ENCODE peak calls at places on chromosomes 7 and 10, in seven cellular contexts. F, P, G, A, T, X and E are unnamed samples.

GRCh38 chr7:39587393-39587792 is 21.2 kb downstream of the YAE1 start:
- DNase-seq in T (no peak), X (no peak), G (no peak), A (peak), P (no peak), F (peak), E (peak)

GRCh38 chr10:100346351-100346764 is 675 bp upstream of the SCD start:
- DNase-seq in X (peak), A (peak), P (peak), T (peak), F (peak), G (peak), E (peak)

GRCh38 chr7:93476491-93477344 is 97.8 kb downstream of the CALCR start:
- DNase-seq in X (no peak), G (no peak), T (no peak), P (no peak), A (no peak), F (no peak), E (peak)

GRCh38 chr10:68982389-68982788 is 6.2 kb upstream of the KIFBP start:
- DNase-seq in X (no peak), F (no peak), A (no peak), G (no peak), P (no peak), T (no peak), E (no peak)

GRCh38 chr10:71603190-71603589 is 116.4 kb downstream of the C10orf105 start:
- DNase-seq in G (no peak), P (no peak), X (no peak), T (peak), F (no peak), A (no peak), E (no peak)

GRCh38 chr10:35789996-35790395 is 147.9 kb upstream of the FZD8 start:
- DNase-seq in A (peak), T (no peak), G (no peak), X (no peak), F (peak), P (no peak), E (peak)

GRCh38 chr7:8260871-8261707 is 878 bp downstream of the ICA1 start:
- DNase-seq in T (peak), F (no peak), P (peak), A (no peak), G (peak), X (peak), E (peak)

GRCh38 chr10:29240991-29241660 is 47.7 kb upstream of the LYZL1 start:
- DNase-seq in T (no peak), X (no peak), F (no peak), A (no peak), P (no peak), G (no peak), E (no peak)

GRCh38 chr7:70414368-70414767 is 717.6 kb upstream of the GALNT17 start:
- DNase-seq in P (no peak), F (no peak), G (no peak), T (no peak), A (no peak), X (no peak), E (no peak)

GRCh38 chr7:51045319-51046102 is 262.8 kb upstream of the GRB10 start:
- DNase-seq in X (peak), G (no peak), P (no peak), F (peak), A (peak), T (no peak), E (peak)

GRCh38 chr7:141541375-141541774 is 9.8 kb upstream of the AGK start:
- DNase-seq in X (peak), G (no peak), A (no peak), F (no peak), P (no peak), T (no peak), E (no peak)

GRCh38 chr10:62049815-62050626 is 148.5 kb downstream of the ARID5B start:
- DNase-seq in A (peak), F (peak), G (no peak), X (no peak), P (peak), T (no peak), E (no peak)

GRCh38 chr10:67648613-67649229 is 47.3 kb downstream of the CTNNA3 start:
- DNase-seq in T (no peak), A (no peak), P (no peak), F (no peak), G (no peak), X (no peak), E (no peak)
- H3K4me3 ChIP-seq in T (no peak), A (no peak), P (no peak), F (no peak), G (no peak), X (no peak), E (no peak)

DNA sequence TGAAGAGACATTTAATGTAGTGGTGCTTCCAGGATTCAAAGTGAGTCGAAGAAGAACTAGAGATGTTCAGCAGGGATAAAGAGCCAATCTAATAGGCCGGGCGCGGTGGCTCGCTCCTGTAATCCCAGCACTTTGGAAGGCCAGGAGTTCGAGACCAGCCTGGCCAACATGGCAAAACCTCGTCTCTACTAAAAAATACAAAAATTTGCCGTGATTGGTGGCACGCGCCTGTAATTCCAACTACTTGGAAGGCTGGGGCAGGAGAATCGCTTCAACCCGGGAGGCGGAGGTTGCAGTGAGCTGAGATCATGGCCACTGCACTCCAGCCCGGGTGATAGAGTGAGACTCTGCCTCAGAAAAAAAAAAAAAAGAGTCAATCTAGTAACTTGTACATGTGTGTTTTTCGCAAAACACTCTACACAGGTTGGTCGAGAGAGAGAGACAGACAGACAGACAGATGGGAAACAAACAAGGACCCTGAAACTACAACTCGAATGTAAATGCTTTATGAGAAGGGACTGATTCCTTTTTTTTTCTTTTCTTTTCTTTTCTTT is 775 bp downstream of the ABCB8 start:
- DNase-seq in T (no peak), X (no peak), F (peak), G (no peak), A (no peak), P (no peak), E (no peak)
- TF ChIP-seq CTCF in T (no peak), X (no peak), F (no peak), G (no peak), A (no peak), P (no peak), E (no peak)

GRCh38 chr10:13830385-13830784 is 243.6 kb downstream of the PRPF18 start:
- DNase-seq in A (no peak), X (no peak), P (no peak), G (no peak), F (no peak), T (no peak), E (no peak)
- H3K4me3 ChIP-seq in A (no peak), X (no peak), P (no peak), G (no peak), F (no peak), T (no peak), E (no peak)

DNA sequence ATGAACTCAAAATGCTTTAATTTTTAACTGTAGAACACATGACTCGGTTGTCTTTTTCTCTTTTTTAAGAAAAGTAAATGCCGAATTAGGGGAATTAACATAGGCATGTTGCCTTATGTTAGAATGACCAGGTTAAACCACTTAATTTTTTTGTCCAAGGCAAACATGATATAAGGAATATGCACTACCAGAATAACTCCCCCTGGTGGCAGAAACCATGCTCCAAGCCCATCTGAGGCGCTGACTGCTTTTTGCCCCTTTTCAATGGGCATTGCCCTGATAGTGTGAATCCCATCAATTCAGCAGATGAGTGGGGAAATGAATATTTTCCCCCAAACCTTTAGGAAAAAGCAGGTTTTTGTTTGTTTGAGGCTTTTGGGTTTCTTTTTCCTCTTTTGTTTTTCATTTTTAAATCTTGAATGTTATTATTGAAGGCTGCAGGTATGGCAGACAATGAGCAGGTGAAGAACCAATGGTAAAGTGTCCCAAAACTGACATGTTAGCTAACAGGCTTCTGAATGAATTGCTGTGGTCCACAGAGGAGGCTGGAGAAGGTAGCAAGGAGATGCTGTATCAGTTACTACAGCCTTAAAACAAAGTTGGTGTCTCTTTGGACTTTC is 284.3 kb downstream of the SORCS3 start:
- DNase-seq in P (peak), T (peak), X (peak), F (peak), A (peak), G (peak), E (peak)
- TF ChIP-seq CTCF in P (peak), T (peak), X (peak), F (peak), A (peak), G (peak), E (peak)

GRCh38 chr10:119736220-119736619 is 10.4 kb downstream of the INPP5F start:
- DNase-seq in T (no peak), X (no peak), F (no peak), P (no peak), G (no peak), A (no peak), E (no peak)

GRCh38 chr10:119737827-119738226 is 12.0 kb downstream of the INPP5F start:
- DNase-seq in T (peak), G (no peak), P (peak), X (peak), A (peak), F (peak), E (peak)

GRCh38 chr10:119737039-119737663 is 11.3 kb downstream of the INPP5F start:
- DNase-seq in A (no peak), F (no peak), X (no peak), T (no peak), P (no peak), G (no peak), E (no peak)

GRCh38 chr10:119734396-119735332 is 8.8 kb downstream of the INPP5F start:
- DNase-seq in A (peak), T (no peak), G (no peak), F (peak), X (no peak), P (peak), E (peak)

DNA sequence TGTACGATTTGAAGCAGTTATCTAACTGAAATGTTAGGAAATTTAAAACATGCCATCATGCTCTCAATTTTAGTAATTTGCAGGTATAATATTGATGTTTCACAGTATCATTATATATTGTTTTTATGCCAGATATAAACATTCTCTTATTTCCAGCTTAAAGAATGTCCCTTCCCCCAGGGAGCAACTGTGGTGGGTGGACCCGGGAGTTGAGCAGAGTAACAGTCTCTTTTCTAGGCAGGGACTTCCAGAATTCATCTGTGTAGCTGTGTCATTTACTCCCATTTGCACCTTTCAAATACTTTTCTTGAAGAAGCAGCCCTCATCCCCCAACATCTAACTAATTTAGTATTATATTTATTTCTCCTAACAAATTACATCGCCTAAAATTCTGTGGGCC is 9.6 kb downstream of the INPP5F start:
- DNase-seq in F (no peak), X (no peak), G (no peak), P (no peak), A (no peak), T (no peak), E (no peak)
- H3K4me3 ChIP-seq in F (no peak), X (no peak), G (no peak), P (no peak), A (no peak), T (no peak), E (no peak)

GRCh38 chr10:14801693-14802092 is 27.0 kb upstream of the FAM107B start:
- DNase-seq in T (no peak), F (no peak), X (no peak), A (peak), P (peak), G (no peak), E (no peak)
- TF ChIP-seq CTCF in T (no peak), F (no peak), X (no peak), A (no peak), P (peak), G (no peak), E (no peak)

GRCh38 chr7:2609001-2609411 is 22.8 kb upstream of the TTYH3 start:
- DNase-seq in A (peak), G (peak), X (peak), F (peak), T (peak), P (peak), E (peak)
- H3K4me3 ChIP-seq in A (no peak), G (peak), X (no peak), F (no peak), T (no peak), P (no peak), E (no peak)